ENCODE peak calls at places on chromosome 1, in eight cellular contexts. B is dorsolateral prefrontal cortex; T is effector memory CD4-positive, alpha-beta T cell; L is spleen; S is lower lobe of right lung; H is stimulated activated CD4-positive, alpha-beta T cell treated with anti-CD3 and anti-CD28 coated beads, Interleukin-1b, Interleukin-23, amount 100 ng/mL, for 24 hours; W is stomach; R is GM19239. V is an unnamed sample.

GRCh38 chr1:50427086-50427817 is 4.0 kb upstream of the DMRTA2 start:
- DNase-seq in B (no peak), T (no peak), L (no peak), S (no peak), H (no peak), W (no peak), R (no peak), V (no peak)

GRCh38 chr1:233523047-233523446 is 90.9 kb upstream of the KCNK1 start:
- DNase-seq in B (no peak), T (no peak), L (no peak), S (no peak), H (no peak), W (no peak), R (no peak), V (no peak)

GRCh38 chr1:107389410-107390075 is 248.7 kb downstream of the NTNG1 start:
- DNase-seq in B (no peak), T (no peak), L (no peak), S (no peak), H (no peak), W (no peak), R (no peak), V (no peak)

GRCh38 chr1:234997201-234998173 is 131.2 kb downstream of the TOMM20 start:
- DNase-seq in B (peak), T (no peak), L (no peak), S (peak), H (no peak), W (peak), R (no peak), V (no peak)

GRCh38 chr1:12124693-12125421 is 41.9 kb upstream of the TNFRSF1B start:
- DNase-seq in B (peak), T (peak), L (peak), S (peak), H (peak), W (peak), R (peak), V (peak)

GRCh38 chr1:198168180-198168579 is 11.4 kb downstream of the NEK7 start:
- DNase-seq in B (no peak), T (no peak), L (no peak), S (no peak), H (no peak), W (no peak), R (no peak), V (no peak)

GRCh38 chr1:162671664-162672415 is 39.6 kb downstream of the DDR2 start:
- DNase-seq in B (no peak), T (no peak), L (no peak), S (no peak), H (no peak), W (no peak), R (no peak), V (no peak)

GRCh38 chr1:208565761-208566440 is 321.7 kb upstream of the PLXNA2 start:
- DNase-seq in B (no peak), T (no peak), L (no peak), S (no peak), H (no peak), W (no peak), R (no peak), V (no peak)

GRCh38 chr1:119326251-119326650 is 42.3 kb upstream of the HAO2 start:
- DNase-seq in B (no peak), T (no peak), L (no peak), S (no peak), H (no peak), W (no peak), R (no peak), V (no peak)

GRCh38 chr1:191350938-191351337 is 807.3 kb upstream of the RGS18 start:
- DNase-seq in B (no peak), T (no peak), L (no peak), S (no peak), H (no peak), W (no peak), R (no peak), V (no peak)

GRCh38 chr1:153552335-153552734 is 3.3 kb upstream of the S100A3 start:
- DNase-seq in B (no peak), T (no peak), L (peak), S (peak), H (no peak), W (no peak), R (no peak), V (no peak)

GRCh38 chr1:41381691-41382530 is 20.7 kb downstream of the FOXO6 start:
- DNase-seq in B (no peak), T (no peak), L (no peak), S (peak), H (no peak), W (peak), R (no peak), V (no peak)

GRCh38 chr1:228646717-228647522 is 88.4 kb upstream of the RHOU start:
- DNase-seq in B (no peak), T (no peak), L (peak), S (peak), H (no peak), W (peak), R (no peak), V (no peak)

GRCh38 chr1:30008998-30009657 is 714.3 kb downstream of the MATN1 start:
- DNase-seq in B (no peak), T (no peak), L (no peak), S (no peak), H (no peak), W (no peak), R (no peak), V (no peak)

GRCh38 chr1:66315675-66316074 is 218.3 kb upstream of the SGIP1 start:
- DNase-seq in B (no peak), T (no peak), L (no peak), S (no peak), H (no peak), W (no peak), R (no peak), V (no peak)

GRCh38 chr1:40431385-40431784 is 18.9 kb upstream of the ZFP69B start:
- DNase-seq in B (no peak), T (no peak), L (no peak), S (no peak), H (no peak), W (no peak), R (no peak), V (no peak)

GRCh38 chr1:118304722-118305344 is 119.8 kb upstream of the SPAG17 start:
- DNase-seq in B (no peak), T (no peak), L (no peak), S (no peak), H (no peak), W (no peak), R (no peak), V (no peak)

GRCh38 chr1:233364695-233365539 is 37.4 kb downstream of the MAP3K21 start:
- DNase-seq in B (no peak), T (no peak), L (no peak), S (no peak), H (no peak), W (no peak), R (no peak), V (no peak)

GRCh38 chr1:237281481-237281880 is 239.5 kb downstream of the RYR2 start:
- DNase-seq in B (no peak), T (no peak), L (no peak), S (no peak), H (no peak), W (no peak), R (no peak), V (no peak)

GRCh38 chr1:111585461-111586100 is 34.0 kb upstream of the RAP1A start:
- DNase-seq in B (no peak), T (no peak), L (no peak), S (no peak), H (no peak), W (no peak), R (no peak), V (no peak)

GRCh38 chr1:15412488-15412800 is 2.8 kb downstream of the EFHD2 start:
- DNase-seq in B (no peak), T (no peak), L (no peak), S (no peak), H (no peak), W (no peak), R (no peak), V (no peak)

GRCh38 chr1:227306689-227307088 is 11.6 kb downstream of the CDC42BPA start:
- DNase-seq in B (no peak), T (no peak), L (no peak), S (no peak), H (no peak), W (no peak), R (no peak), V (no peak)

GRCh38 chr1:17176306-17177061 is 28.4 kb upstream of the PADI1 start:
- DNase-seq in B (no peak), T (no peak), L (no peak), S (no peak), H (no peak), W (no peak), R (no peak), V (no peak)

GRCh38 chr1:18814340-18815202 is 44.9 kb downstream of the TAS1R2 start:
- DNase-seq in B (no peak), T (no peak), L (no peak), S (no peak), H (no peak), W (no peak), R (no peak), V (no peak)

GRCh38 chr1:184866991-184867788 is 107.1 kb downstream of the NIBAN1 start:
- DNase-seq in B (no peak), T (peak), L (no peak), S (no peak), H (no peak), W (no peak), R (peak), V (no peak)

GRCh38 chr1:97331165-97331564 is 589.7 kb downstream of the DPYD start:
- DNase-seq in B (no peak), T (no peak), L (no peak), S (no peak), H (no peak), W (no peak), R (no peak), V (no peak)

GRCh38 chr1:220281159-220281574 is 8.9 kb upstream of the RAB3GAP2 start:
- DNase-seq in B (no peak), T (no peak), L (no peak), S (no peak), H (no peak), W (no peak), R (no peak), V (no peak)

GRCh38 chr1:7795406-7795805 is 11.3 kb downstream of the PER3 start:
- DNase-seq in B (no peak), T (no peak), L (no peak), S (no peak), H (no peak), W (no peak), R (no peak), V (no peak)

GRCh38 chr1:118204106-118204505 is 19.1 kb upstream of the SPAG17 start:
- DNase-seq in B (no peak), T (no peak), L (no peak), S (no peak), H (no peak), W (no peak), R (no peak), V (no peak)